ENCODE peak calls at places on chromosome 9, in seven cellular contexts. R, X, S, M, G, I and J are unnamed samples.

GRCh38 chr9:110141118-110141797 is 66.7 kb downstream of the C9orf152 start:
- DNase-seq in R (no peak), X (no peak), S (peak; percentile 90), M (no peak), G (no peak), I (no peak), J (peak; percentile 61)

GRCh38 chr9:87615547-87616148 is 110.3 kb upstream of the CTSL start:
- DNase-seq in R (no peak), X (no peak), S (no peak), M (no peak), G (no peak), I (no peak), J (no peak)

GRCh38 chr9:38439291-38439915 is 15.1 kb upstream of the IGFBPL1 start:
- DNase-seq in R (no peak), X (no peak), S (no peak), M (no peak), G (no peak), I (no peak), J (no peak)

GRCh38 chr9:133160742-133161541 is 2.8 kb downstream of the GBGT1 start:
- DNase-seq in R (peak; percentile 64), X (no peak), S (peak; percentile 81), M (peak; percentile 51), G (peak; percentile 56), I (no peak), J (peak; percentile 67)

GRCh38 chr9:87518702-87519335 is 21.2 kb downstream of the DAPK1 start:
- DNase-seq in R (no peak), X (peak; percentile 58), S (peak; percentile 75), M (no peak), G (no peak), I (no peak), J (peak; percentile 34)

GRCh38 chr9:4741365-4742031 is 496 bp upstream of the AK3 start:
- DNase-seq in R (peak; percentile 52), X (peak; percentile 58), S (peak; percentile 4), M (no peak), G (peak; percentile 49), I (peak; percentile 6), J (peak; percentile 46)

GRCh38 chr9:20781086-20781485 is 97.0 kb downstream of the FOCAD start:
- DNase-seq in R (no peak), X (no peak), S (no peak), M (no peak), G (no peak), I (peak; percentile 54), J (no peak)

GRCh38 chr9:10062629-10063395 is 550.0 kb downstream of the PTPRD start:
- DNase-seq in R (no peak), X (no peak), S (peak; percentile 70), M (no peak), G (no peak), I (no peak), J (no peak)

GRCh38 chr9:20559236-20559896 is 62.9 kb downstream of the MLLT3 start:
- DNase-seq in R (no peak), X (no peak), S (no peak), M (no peak), G (no peak), I (no peak), J (no peak)

GRCh38 chr9:82170871-82171270 is 182.3 kb downstream of the SPATA31D1 start:
- DNase-seq in R (no peak), X (no peak), S (peak; percentile 18), M (no peak), G (no peak), I (no peak), J (no peak)

GRCh38 chr9:131772940-131773339 is 33.1 kb upstream of the RAPGEF1 start:
- DNase-seq in R (no peak), X (no peak), S (no peak), M (no peak), G (no peak), I (no peak), J (no peak)

GRCh38 chr9:114291886-114292590 is 30.9 kb upstream of the ORM1 start:
- DNase-seq in R (peak; percentile 10), X (no peak), S (no peak), M (no peak), G (no peak), I (no peak), J (no peak)

GRCh38 chr9:70465904-70466303 is 51.4 kb upstream of the KLF9 start:
- DNase-seq in R (no peak), X (no peak), S (no peak), M (no peak), G (no peak), I (no peak), J (peak; percentile 21)
- H3K27me3 ChIP-seq in R (no peaks in the 10 kb centered on the region), X (no peaks in the 10 kb centered on the region), S (no peaks in the 10 kb centered on the region), M (no peaks in the 10 kb centered on the region), G (no peaks in the 10 kb centered on the region), I (no peaks in the 10 kb centered on the region), J (no peaks in the 10 kb centered on the region)

GRCh38 chr9:15249042-15249818 is 57.8 kb downstream of the TTC39B start:
- DNase-seq in R (no peak), X (no peak), S (peak; percentile 65), M (no peak), G (no peak), I (no peak), J (peak; percentile 8)
- H3K27ac ChIP-seq in R (no peak overlapping the region), X (no peak overlapping the region), S (peak overlapping the region; percentile 13), M (no peak overlapping the region), G (peak overlapping the region; percentile 44), I (no peak overlapping the region), J (no peak overlapping the region)

GRCh38 chr9:36764364-36765076 is 191.8 kb downstream of the MELK start:
- DNase-seq in R (no peak), X (no peak), S (no peak), M (no peak), G (no peak), I (no peak), J (no peak)
- H3K27me3 ChIP-seq in R (no peaks in the 10 kb centered on the region), X (no peaks in the 10 kb centered on the region), S (no peaks in the 10 kb centered on the region), M (no peaks in the 10 kb centered on the region), G (peaks cover 5% of the 10 kb centered on the region), I (peaks cover 6% of the 10 kb centered on the region), J (peaks cover 51% of the 10 kb centered on the region)

GRCh38 chr9:35277171-35277520 is 115.3 kb downstream of the UNC13B start:
- DNase-seq in R (no peak), X (no peak), S (peak; percentile 46), M (no peak), G (no peak), I (no peak), J (no peak)

GRCh38 chr9:35279946-35280345 is 118.1 kb downstream of the UNC13B start:
- DNase-seq in R (no peak), X (no peak), S (no peak), M (no peak), G (no peak), I (no peak), J (no peak)

GRCh38 chr9:35274988-35275387 is 113.2 kb downstream of the UNC13B start:
- DNase-seq in R (no peak), X (no peak), S (no peak), M (no peak), G (no peak), I (no peak), J (no peak)

GRCh38 chr9:35280394-35280793 is 118.6 kb downstream of the UNC13B start:
- DNase-seq in R (no peak), X (no peak), S (no peak), M (no peak), G (no peak), I (no peak), J (no peak)

GRCh38 chr9:35277649-35278359 is 116.0 kb downstream of the UNC13B start:
- DNase-seq in R (no peak), X (no peak), S (peak; percentile 91), M (no peak), G (no peak), I (no peak), J (peak; percentile 19)
- H3K27ac ChIP-seq in R (no peak overlapping the region), X (no peak overlapping the region), S (no peak overlapping the region), M (no peak overlapping the region), G (peak overlapping the region; percentile 79), I (no peak overlapping the region), J (peak overlapping the region; percentile 44)

DNA sequence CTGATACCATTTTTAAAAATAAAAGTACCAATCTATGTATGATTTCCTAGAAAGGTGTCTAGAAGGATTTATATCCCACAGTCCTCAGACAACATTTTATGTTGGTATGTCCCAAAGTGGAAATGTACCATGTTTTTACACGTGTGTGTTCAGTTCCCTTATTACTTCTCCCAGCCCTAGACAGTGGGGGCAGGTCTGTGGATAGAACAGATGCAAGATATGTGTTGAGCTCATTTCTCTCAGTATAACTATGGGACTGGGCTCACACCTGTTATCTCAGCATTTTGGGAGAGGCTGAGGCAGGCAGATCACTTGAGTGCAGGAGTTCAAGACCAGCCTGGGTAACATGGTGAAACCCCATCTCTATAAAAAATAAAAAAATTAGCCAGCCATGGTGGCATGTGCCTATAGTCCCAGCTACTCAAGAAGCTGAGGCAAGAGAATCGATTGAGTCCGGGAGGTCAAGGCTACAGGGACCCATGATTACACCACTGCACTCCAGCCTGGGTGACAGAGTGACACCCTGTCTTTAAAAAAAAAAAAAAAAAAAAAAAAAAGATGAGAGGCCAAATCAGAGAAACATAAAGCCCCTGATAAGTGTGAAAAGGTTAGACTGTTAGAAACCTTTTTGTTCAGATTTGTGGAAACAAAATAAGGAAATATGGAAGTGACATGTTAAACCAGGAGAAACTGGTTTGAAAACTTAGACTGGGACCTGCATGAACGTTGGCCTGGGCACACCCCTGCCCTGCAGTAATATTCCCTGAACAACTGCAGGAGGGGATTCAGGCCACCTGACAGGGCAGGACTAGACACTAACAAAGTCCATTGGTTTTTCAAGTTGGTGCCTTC is 7.4 kb upstream of the SLC2A8 start:
- DNase-seq in R (no peak), X (no peak), S (no peak), M (no peak), G (no peak), I (no peak), J (no peak)
- H3K27me3 ChIP-seq in R (no peaks in the 10 kb centered on the region), X (no peaks in the 10 kb centered on the region), S (peaks cover 6% of the 10 kb centered on the region), M (peaks cover 52% of the 10 kb centered on the region), G (no peaks in the 10 kb centered on the region), I (no peaks in the 10 kb centered on the region), J (no peaks in the 10 kb centered on the region)

GRCh38 chr9:137613738-137614523 is 4.9 kb upstream of the EHMT1 start:
- DNase-seq in R (no peak), X (no peak), S (no peak), M (no peak), G (no peak), I (no peak), J (no peak)

GRCh38 chr9:137614631-137615386 is 4.0 kb upstream of the EHMT1 start:
- DNase-seq in R (no peak), X (no peak), S (no peak), M (no peak), G (no peak), I (no peak), J (no peak)

GRCh38 chr9:137612741-137613142 is 6.1 kb upstream of the EHMT1 start:
- DNase-seq in R (no peak), X (no peak), S (no peak), M (no peak), G (no peak), I (no peak), J (no peak)

GRCh38 chr9:137611623-137612609 is 6.4 kb downstream of the ARRDC1 start:
- DNase-seq in R (no peak), X (no peak), S (peak; percentile 67), M (peak; percentile 33), G (no peak), I (no peak), J (no peak)

GRCh38 chr9:137613259-137613658 is 5.5 kb upstream of the EHMT1 start:
- DNase-seq in R (no peak), X (no peak), S (no peak), M (no peak), G (no peak), I (no peak), J (no peak)
- H3K27ac ChIP-seq in R (no peak overlapping the region), X (no peak overlapping the region), S (peak overlapping the region; percentile 77), M (no peak overlapping the region), G (no peak overlapping the region), I (no peak overlapping the region), J (no peak overlapping the region)